ENCODE peak calls at places on chromosomes 11 and 22, in nine cellular contexts. Y, F, V, K, M, P, R, W and J are unnamed samples.

GRCh38 chr11:130442728-130443127 is 5.7 kb upstream of the ADAMTS15 start:
- DNase-seq in P (no peak), K (no peak), V (no peak), Y (peak), F (no peak), W (no peak), R (no peak), M (no peak), J (peak)

GRCh38 chr11:68583047-68583446 is 101.3 kb upstream of the GAL start:
- DNase-seq in V (no peak), K (no peak), F (no peak), W (no peak), R (peak), M (no peak), P (peak), Y (peak), J (no peak)

GRCh38 chr11:133946541-133947297 is 10.0 kb downstream of the IGSF9B start:
- DNase-seq in R (no peak), W (no peak), V (peak), Y (no peak), K (no peak), P (no peak), F (no peak), M (no peak), J (no peak)

GRCh38 chr22:48845356-48845936 is 982.2 kb downstream of the BRD1 start:
- DNase-seq in R (no peak), Y (no peak), W (no peak), K (no peak), F (no peak), M (no peak), V (no peak), P (no peak), J (no peak)

GRCh38 chr11:59867946-59868345 is 1.7 kb upstream of the TCN1 start:
- DNase-seq in M (no peak), V (no peak), W (no peak), P (no peak), R (no peak), F (no peak), K (no peak), Y (no peak), J (no peak)

GRCh38 chr11:2208691-2209369 is 37.2 kb upstream of the TH start:
- DNase-seq in W (no peak), F (no peak), P (peak), Y (no peak), R (peak), V (no peak), K (no peak), M (peak), J (no peak)

GRCh38 chr22:41979423-41980250 is 10.4 kb downstream of the SEPTIN3 start:
- DNase-seq in F (no peak), R (no peak), V (no peak), Y (no peak), K (no peak), W (no peak), M (no peak), P (no peak), J (no peak)

GRCh38 chr11:114061053-114062049 is 1.8 kb downstream of the ZBTB16 start:
- DNase-seq in V (no peak), Y (peak), W (peak), R (no peak), M (peak), K (no peak), P (no peak), F (no peak), J (no peak)

GRCh38 chr11:74380746-74381439 is 17.3 kb downstream of the PGM2L1 start:
- DNase-seq in M (peak), R (no peak), W (no peak), P (no peak), Y (no peak), K (peak), F (no peak), V (no peak), J (peak)

GRCh38 chr11:5277807-5278206 is 8.1 kb upstream of the HBE1 start:
- DNase-seq in F (no peak), M (no peak), R (no peak), W (no peak), K (no peak), V (no peak), Y (no peak), P (no peak), J (no peak)

GRCh38 chr11:24005202-24005876 is 491.5 kb upstream of the LUZP2 start:
- DNase-seq in V (no peak), F (no peak), P (no peak), Y (no peak), K (no peak), R (no peak), M (no peak), W (no peak), J (no peak)

GRCh38 chr11:118074091-118074685 is 2.7 kb upstream of the TMPRSS4 start:
- DNase-seq in K (no peak), F (no peak), V (no peak), W (no peak), P (no peak), Y (no peak), R (no peak), M (no peak), J (no peak)

GRCh38 chr22:38012604-38013072 is 28.3 kb upstream of the SOX10 start:
- DNase-seq in Y (peak), W (no peak), P (no peak), M (no peak), V (no peak), F (no peak), R (no peak), K (no peak), J (no peak)

GRCh38 chr11:44931466-44931865 is 19.2 kb downstream of the TP53I11 start:
- DNase-seq in K (no peak), F (no peak), P (no peak), M (no peak), R (no peak), W (no peak), V (no peak), Y (no peak), J (no peak)

GRCh38 chr22:45608763-45609180 is 62.9 kb upstream of the ATXN10 start:
- DNase-seq in M (no peak), W (peak), Y (peak), P (peak), R (peak), F (no peak), K (no peak), V (no peak), J (peak)

GRCh38 chr11:126891556-126892217 is 108.9 kb downstream of the KIRREL3 start:
- DNase-seq in Y (peak), W (no peak), P (no peak), V (no peak), K (no peak), R (peak), M (no peak), F (no peak), J (no peak)

GRCh38 chr22:45445031-45445710 is 31.7 kb downstream of the RIBC2 start:
- DNase-seq in Y (no peak), V (no peak), W (no peak), R (no peak), K (no peak), F (no peak), P (no peak), M (no peak), J (no peak)

GRCh38 chr22:39230261-39231196 is 14.3 kb downstream of the PDGFB start:
- DNase-seq in V (no peak), F (no peak), M (no peak), Y (no peak), W (no peak), R (no peak), P (no peak), K (no peak), J (peak)

GRCh38 chr11:43852057-43852636 is 28.5 kb upstream of the ALKBH3 start:
- DNase-seq in M (peak), W (peak), V (peak), P (peak), K (peak), F (peak), Y (peak), R (peak), J (peak)

GRCh38 chr11:120509346-120510053 is 2.0 kb upstream of the GRIK4 start:
- DNase-seq in W (no peak), R (no peak), M (no peak), K (no peak), Y (no peak), V (no peak), P (no peak), F (no peak), J (no peak)

GRCh38 chr11:92627615-92628201 is 341.7 kb upstream of the MTNR1B start:
- DNase-seq in M (no peak), F (no peak), K (no peak), R (peak), P (no peak), V (no peak), W (no peak), Y (no peak), J (no peak)

GRCh38 chr22:48331691-48332220 is 1495.9 kb downstream of the BRD1 start:
- DNase-seq in K (no peak), M (no peak), V (no peak), F (no peak), W (no peak), R (no peak), Y (no peak), P (no peak), J (peak)

GRCh38 chr11:32430586-32431357 is 4.6 kb downstream of the WT1 start:
- DNase-seq in V (no peak), P (peak), W (no peak), Y (no peak), R (no peak), K (no peak), F (no peak), M (no peak), J (no peak)

GRCh38 chr22:23608583-23608982 is 23.5 kb downstream of the DRICH1 start:
- DNase-seq in F (no peak), W (peak), V (no peak), K (no peak), M (no peak), R (no peak), Y (peak), P (no peak), J (peak)

GRCh38 chr11:1086171-1087102 is 11.8 kb downstream of the MUC2 start:
- DNase-seq in P (no peak), V (no peak), M (peak), K (no peak), F (no peak), W (no peak), Y (no peak), R (no peak), J (no peak)

GRCh38 chr22:49538006-49538405 is 289.7 kb downstream of the BRD1 start:
- DNase-seq in W (no peak), F (no peak), M (no peak), V (no peak), Y (no peak), P (no peak), K (no peak), R (no peak), J (no peak)

GRCh38 chr22:40525250-40525884 is 111.2 kb downstream of the MRTFA start:
- DNase-seq in M (peak), F (no peak), W (no peak), P (no peak), V (peak), Y (peak), K (peak), R (no peak), J (peak)

GRCh38 chr11:115497303-115497702 is 6.9 kb downstream of the CADM1 start:
- DNase-seq in F (no peak), P (no peak), M (no peak), K (no peak), V (no peak), W (no peak), Y (peak), R (no peak), J (peak)